ENCODE peak calls at places on chromosomes 16 and 17, in six cellular contexts. L is epithelial cell of esophagus; Q is heart left ventricle; N is NCI-H1694; E is naive thymus-derived CD8-positive, alpha-beta T cell; D is body of pancreas. V is an unnamed sample.

GRCh38 chr16:583470-583814 is 6.4 kb upstream of the RAB40C start:
- DNase-seq in E (no peak), Q (no peak), D (no peak), L (no peak), N (peak), V (no peak)

GRCh38 chr17:42530952-42531454 is 5.0 kb upstream of the NAGLU start:
- DNase-seq in D (no peak), L (no peak), Q (no peak), N (no peak), E (no peak), V (no peak)

GRCh38 chr17:22171631-22172030 is 479.3 kb downstream of the KCNJ18 start:
- DNase-seq in N (no peak), Q (no peak), L (no peak), E (no peak), D (no peak), V (no peak)

GRCh38 chr16:1416521-1416941 is 2.0 kb upstream of the UNKL start:
- DNase-seq in N (no peak), D (no peak), L (peak), E (no peak), Q (no peak), V (no peak)

GRCh38 chr17:49071106-49071505 is 61.5 kb upstream of the B4GALNT2 start:
- DNase-seq in E (no peak), Q (no peak), N (no peak), L (no peak), D (no peak), V (no peak)

GRCh38 chr17:81003711-81004335 is 12.2 kb downstream of the CHMP6 start:
- DNase-seq in N (no peak), D (no peak), E (no peak), Q (no peak), L (no peak), V (no peak)

GRCh38 chr16:29712770-29713169 is 33.0 kb downstream of the C16orf54 start:
- DNase-seq in L (no peak), N (no peak), E (no peak), Q (no peak), D (no peak), V (no peak)

GRCh38 chr17:51860934-51861561 is 297.5 kb downstream of the CA10 start:
- DNase-seq in D (peak), Q (no peak), L (peak), E (no peak), N (peak), V (peak)

V was measured in G401.